ENCODE peak calls at places on chromosomes 11 and 22, in six cellular contexts. F, U, M, I, B and E are unnamed samples.

GRCh38 chr11:74826901-74827300 is 78.3 kb downstream of the RNF169 start:
- DNase-seq in M (no peak), I (no peak), U (peak; percentile 1), F (no peak), B (peak; percentile 59), E (no peak)

GRCh38 chr22:40190501-40190900 is 12.8 kb downstream of the TNRC6B start:
- DNase-seq in U (no peak), I (no peak), M (no peak), B (no peak), F (no peak), E (no peak)

GRCh38 chr11:64320556-64320955 is 2.6 kb downstream of the PRDX5 start:
- DNase-seq in F (no peak), I (no peak), U (no peak), M (peak; percentile 48), B (no peak), E (no peak)

GRCh38 chr11:12134239-12134590 is 23.8 kb downstream of the MICAL2 start:
- DNase-seq in B (no peak), M (peak; percentile 79), U (no peak), F (no peak), I (no peak), E (no peak)

GRCh38 chr11:79152511-79152910 is 288.3 kb downstream of the TENM4 start:
- DNase-seq in F (no peak), I (no peak), U (no peak), M (no peak), B (no peak), E (no peak)

GRCh38 chr22:45781941-45782340 is 110.3 kb downstream of the ATXN10 start:
- DNase-seq in I (no peak), M (no peak), U (no peak), F (no peak), B (peak; percentile 13), E (no peak)

GRCh38 chr11:76131585-76131984 is 74.7 kb downstream of the WNT11 start:
- DNase-seq in B (no peak), M (no peak), U (peak; percentile 45), I (no peak), F (no peak), E (no peak)

GRCh38 chr11:46560300-46561025 is 33.4 kb downstream of the AMBRA1 start:
- DNase-seq in M (no peak), F (no peak), U (no peak), B (no peak), I (no peak), E (no peak)

GRCh38 chr11:18958221-18958910 is 19.2 kb upstream of the MRGPRX1 start:
- DNase-seq in F (no peak), B (no peak), I (no peak), U (no peak), M (no peak), E (no peak)